ENCODE peak calls at places on chromosomes 12 and 14, in nine cellular contexts. M is dorsolateral prefrontal cortex, E is fibroblast of mammary gland, B is HCT116, O is uterus, V is adrenal gland, F is heart right ventricle, Z is endothelial cell of umbilical vein, S is fibroblast of pulmonary artery. T is an unnamed sample.

GRCh38 chr14:92613008-92613658 is 99.6 kb downstream of the RIN3 start:
- DNase-seq in O (no peak), V (no peak), M (no peak), F (peak), Z (no peak), E (no peak), S (no peak), B (no peak), T (no peak)

GRCh38 chr12:94266796-94267529 is 118.6 kb downstream of the PLXNC1 start:
- DNase-seq in Z (no peak), V (no peak), F (no peak), E (peak), S (no peak), M (no peak), O (peak), B (no peak), T (no peak)

GRCh38 chr14:22226381-22226780 is 362.6 kb downstream of the DAD1 start:
- DNase-seq in O (no peak), V (no peak), Z (no peak), S (no peak), B (no peak), F (no peak), M (no peak), E (no peak), T (no peak)

GRCh38 chr14:48430805-48431204 is 755.4 kb upstream of the MDGA2 start:
- DNase-seq in B (no peak), O (no peak), V (no peak), E (no peak), M (no peak), S (no peak), F (no peak), Z (no peak), T (no peak)

GRCh38 chr12:103247531-103247930 is 248.2 kb downstream of the C12orf42 start:
- DNase-seq in F (no peak), B (no peak), Z (no peak), E (no peak), S (no peak), M (no peak), V (no peak), O (no peak), T (no peak)

GRCh38 chr14:93981874-93982683 is 5.7 kb upstream of the ASB2 start:
- DNase-seq in M (no peak), F (no peak), B (no peak), O (no peak), V (no peak), E (no peak), S (no peak), Z (no peak), T (no peak)

GRCh38 chr14:98236314-98236713 is 1035.7 kb downstream of the BCL11B start:
- DNase-seq in M (no peak), V (no peak), O (no peak), B (no peak), Z (no peak), E (no peak), F (no peak), S (no peak), T (no peak)

GRCh38 chr14:72549848-72550247 is 344.1 kb downstream of the DPF3 start:
- DNase-seq in V (no peak), B (no peak), E (no peak), O (no peak), Z (no peak), S (no peak), M (peak), F (no peak), T (no peak)

GRCh38 chr14:81432171-81432570 is 32.0 kb upstream of the STON2 start:
- DNase-seq in E (no peak), Z (no peak), M (no peak), S (no peak), O (no peak), V (no peak), F (no peak), B (no peak), T (no peak)

GRCh38 chr14:81433378-81433777 is 33.3 kb upstream of the STON2 start:
- DNase-seq in O (no peak), Z (no peak), E (no peak), S (no peak), M (no peak), V (no peak), F (no peak), B (no peak), T (no peak)

GRCh38 chr14:81435048-81435577 is 35.0 kb upstream of the STON2 start:
- DNase-seq in O (no peak), B (no peak), F (no peak), S (no peak), E (no peak), M (no peak), Z (no peak), V (no peak), T (no peak)

GRCh38 chr14:81435578-81436295 is 35.6 kb upstream of the STON2 start:
- DNase-seq in Z (peak), E (no peak), O (peak), V (peak), F (peak), S (peak), M (peak), B (no peak), T (peak)

DNA sequence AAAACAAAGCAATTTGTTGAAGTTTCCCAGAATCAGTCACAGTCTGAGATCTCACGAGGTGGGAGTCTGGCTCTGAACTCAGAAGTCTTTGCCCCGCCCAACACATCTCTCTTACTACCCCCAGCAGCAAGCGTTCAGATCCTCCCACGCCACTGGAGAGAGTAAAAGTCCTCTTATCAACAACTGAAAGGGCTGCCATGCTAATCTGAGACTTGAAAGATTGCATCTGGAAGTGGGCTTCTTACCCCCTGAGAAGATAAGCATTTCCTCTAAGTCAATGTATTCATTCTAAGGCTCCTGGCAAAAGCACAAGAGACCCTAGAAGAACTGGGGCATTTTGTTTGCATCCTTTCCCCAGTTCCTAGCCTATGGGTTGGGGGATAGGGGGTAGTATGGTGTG is 34.1 kb upstream of the STON2 start:
- DNase-seq in F (no peak), S (no peak), M (no peak), O (no peak), B (no peak), E (no peak), Z (no peak), V (no peak), T (no peak)
- H3K4me3 ChIP-seq in F (no peak), S (no peak), M (peak), O (no peak), B (no peak), E (no peak), Z (no peak), V (no peak), T (no peak)

GRCh38 chr12:44972746-44973421 is 78.0 kb downstream of the DBX2 start:
- DNase-seq in E (peak), F (no peak), Z (peak), M (no peak), B (peak), V (no peak), S (peak), O (no peak), T (no peak)

DNA sequence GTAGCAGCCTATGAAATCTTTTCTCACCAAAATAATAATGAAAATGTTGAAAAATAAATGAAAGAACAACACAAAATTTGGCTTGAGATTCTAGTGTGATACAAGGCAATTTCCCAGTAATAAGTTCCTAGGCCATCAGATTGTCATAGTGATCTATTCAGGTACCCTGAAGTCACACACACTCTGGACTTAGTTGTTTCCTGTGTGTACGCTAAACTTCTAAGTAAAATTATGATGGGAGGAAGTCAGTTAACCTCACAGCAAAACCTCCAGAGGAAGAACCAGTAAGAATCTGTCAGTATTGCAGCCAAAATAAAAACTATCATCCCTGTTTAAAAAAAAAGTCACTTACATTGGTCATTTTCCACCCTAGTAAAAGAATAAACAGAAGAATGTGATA is 81.9 kb downstream of the DBX2 start:
- DNase-seq in E (no peak), Z (no peak), B (no peak), S (no peak), O (no peak), M (no peak), F (no peak), V (no peak), T (no peak)
- H3K4me3 ChIP-seq in E (no peak), Z (no peak), B (no peak), S (no peak), O (no peak), M (no peak), F (no peak), V (no peak), T (no peak)

DNA sequence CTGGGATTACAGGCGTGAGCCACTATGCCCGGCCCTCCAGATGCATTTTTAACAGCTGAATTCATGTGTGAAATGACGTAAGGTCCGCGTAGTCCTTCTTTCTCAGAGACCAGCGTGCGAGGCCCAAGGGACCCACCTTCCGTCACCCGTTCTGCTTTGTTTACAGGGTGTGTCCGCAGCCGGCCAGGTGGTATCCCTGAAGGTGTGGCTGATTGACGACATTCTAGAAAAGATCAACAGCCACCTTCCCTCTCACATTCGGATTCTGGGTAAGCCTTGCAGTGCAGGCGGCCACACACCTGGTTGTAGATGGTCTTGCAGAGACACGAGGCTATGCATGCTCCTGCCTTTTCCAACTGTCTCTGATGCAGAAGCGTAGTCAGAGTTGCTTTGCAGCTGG is 9.9 kb downstream of the PUS1 start:
- DNase-seq in M (no peak), E (no peak), S (no peak), V (no peak), B (no peak), O (no peak), F (no peak), Z (no peak), T (no peak)
- H3K4me3 ChIP-seq in M (no peak), E (no peak), S (no peak), V (no peak), B (no peak), O (no peak), F (no peak), Z (no peak), T (no peak)

GRCh38 chr12:7131502-7131866 is 1.3 kb downstream of the CLSTN3 start:
- DNase-seq in Z (no peak), B (no peak), M (no peak), E (no peak), V (no peak), F (no peak), S (no peak), O (no peak), T (no peak)
- H3K4me3 ChIP-seq in Z (peak), B (peak), M (peak), E (no peak), V (peak), F (no peak), S (peak), O (no peak), T (peak)

GRCh38 chr12:2998789-2999264 is 39.6 kb downstream of the TEAD4 start:
- DNase-seq in E (peak), Z (no peak), M (peak), V (no peak), B (no peak), S (peak), O (peak), F (peak), T (peak)
- H3K4me3 ChIP-seq in E (no peak), Z (no peak), M (no peak), V (no peak), B (no peak), S (no peak), O (no peak), F (no peak), T (no peak)

GRCh38 chr12:123990512-123990911 is 17.5 kb downstream of the ZNF664 start:
- DNase-seq in M (no peak), F (peak), B (no peak), Z (peak), V (peak), S (peak), O (peak), E (peak), T (no peak)
- H3K4me3 ChIP-seq in M (no peak), F (no peak), B (no peak), Z (no peak), V (no peak), S (no peak), O (no peak), E (no peak), T (no peak)

GRCh38 chr12:54000774-54001114 is 783 bp downstream of the HOXC9 start:
- DNase-seq in F (no peak), Z (no peak), B (no peak), S (no peak), E (no peak), O (no peak), V (no peak), M (no peak), T (no peak)

GRCh38 chr12:53998900-53999236 is 1.1 kb upstream of the HOXC9 start:
- DNase-seq in Z (no peak), M (no peak), O (no peak), E (no peak), S (no peak), V (no peak), F (no peak), B (no peak), T (no peak)

GRCh38 chr12:54001283-54002187 is 1.6 kb downstream of the HOXC9 start:
- DNase-seq in S (no peak), O (no peak), V (no peak), B (no peak), F (no peak), Z (no peak), E (no peak), M (no peak), T (no peak)

GRCh38 chr12:53999596-54000104 is 311 bp upstream of the HOXC9 start:
- DNase-seq in O (peak), M (no peak), Z (no peak), E (peak), F (no peak), B (peak), S (peak), V (peak), T (no peak)

DNA sequence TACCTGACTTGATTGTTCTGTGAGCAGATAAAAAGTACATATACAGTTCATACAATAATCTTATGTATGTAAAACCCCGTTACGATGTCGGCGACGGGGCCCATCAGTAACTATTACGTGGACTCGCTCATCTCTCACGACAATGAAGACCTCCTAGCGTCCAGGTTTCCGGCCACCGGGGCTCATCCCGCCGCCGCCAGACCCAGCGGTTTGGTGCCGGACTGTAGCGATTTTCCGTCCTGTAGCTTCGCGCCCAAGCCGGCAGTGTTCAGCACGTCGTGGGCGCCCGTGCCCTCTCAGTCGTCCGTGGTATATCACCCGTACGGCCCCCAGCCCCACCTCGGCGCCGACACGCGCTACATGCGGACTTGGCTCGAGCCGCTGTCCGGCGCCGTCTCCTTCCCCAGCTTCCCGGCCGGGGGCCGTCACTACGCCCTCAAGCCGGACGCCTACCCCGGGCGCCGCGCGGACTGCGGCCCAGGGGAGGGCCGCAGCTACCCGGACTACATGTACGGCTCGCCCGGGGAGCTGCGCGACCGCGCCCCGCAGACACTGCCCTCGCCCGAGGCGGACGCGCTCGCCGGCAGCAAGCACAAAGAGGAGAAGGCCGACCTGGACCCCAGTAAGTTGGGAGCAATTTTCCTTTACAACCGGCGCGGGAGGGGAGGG is at the start of gene HOXC9:
- DNase-seq in Z (peak), M (no peak), S (no peak), F (no peak), V (no peak), E (no peak), O (no peak), B (no peak), T (no peak)
- H3K4me3 ChIP-seq in Z (peak), M (peak), S (peak), F (peak), V (peak), E (peak), O (peak), B (peak), T (peak)

GRCh38 chr14:26286806-26287205 is 311.0 kb downstream of the NOVA1 start:
- DNase-seq in M (no peak), V (no peak), F (no peak), E (peak), Z (no peak), B (no peak), S (peak), O (no peak), T (no peak)

GRCh38 chr14:26282578-26282977 is 315.3 kb downstream of the NOVA1 start:
- DNase-seq in F (no peak), B (no peak), O (no peak), S (no peak), E (no peak), V (no peak), M (no peak), Z (no peak), T (no peak)

GRCh38 chr14:26290007-26290530 is 307.8 kb downstream of the NOVA1 start:
- DNase-seq in E (peak), Z (no peak), B (no peak), O (no peak), S (peak), F (no peak), V (no peak), M (no peak), T (no peak)

GRCh38 chr14:26281280-26281998 is 316.4 kb downstream of the NOVA1 start:
- DNase-seq in S (peak), E (peak), O (no peak), F (no peak), M (no peak), B (no peak), V (peak), Z (no peak), T (no peak)

DNA sequence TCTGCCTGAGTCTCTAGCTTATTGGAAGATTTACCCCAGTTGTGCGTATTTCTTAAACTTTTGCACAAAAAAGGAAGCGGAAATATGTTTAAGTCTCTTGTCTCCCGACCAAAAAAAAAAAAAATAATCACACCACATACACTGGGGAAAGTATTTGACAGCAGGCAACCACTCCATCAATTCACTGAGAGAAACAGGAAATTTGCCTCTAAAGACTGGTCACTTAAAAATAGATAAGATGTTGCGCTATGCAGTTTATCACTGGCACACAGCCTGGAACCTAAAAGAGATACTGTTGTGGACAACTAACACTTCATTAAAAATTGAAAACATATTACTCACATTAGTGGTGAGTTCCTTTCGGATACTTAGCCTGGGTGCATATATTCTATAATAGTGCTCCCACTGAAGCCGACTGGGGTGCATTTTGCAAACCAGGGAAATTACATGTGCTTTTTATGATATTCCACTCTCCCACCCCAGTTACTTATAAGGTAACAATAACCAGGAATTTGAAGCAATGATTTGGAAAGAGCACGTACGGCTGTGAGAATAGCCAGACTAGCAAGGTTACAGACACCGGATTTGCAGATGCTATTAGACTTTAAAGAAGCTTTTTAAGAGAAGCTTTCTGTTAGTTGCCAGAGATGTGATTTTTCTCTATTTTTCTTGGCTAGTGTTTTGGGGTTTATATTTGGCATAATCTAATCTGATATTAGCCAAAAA is 311.6 kb downstream of the NOVA1 start:
- DNase-seq in F (no peak), O (no peak), B (no peak), E (peak), S (peak), V (no peak), Z (peak), M (no peak), T (no peak)
- H3K4me3 ChIP-seq in F (no peak), O (no peak), B (no peak), E (no peak), S (peak), V (no peak), Z (no peak), M (no peak), T (no peak)

T was measured in kidney epithelial cell.